ENCODE peak calls at places on chromosomes 4 and X, in eight cellular contexts. F is heart left ventricle, J is GM12864, P is tibial artery, N is HFF-Myc, D is cardiac fibroblast, S is uterus, X is IMR-90. Q is an unnamed sample.

GRCh38 chr4:152464030-152464823 is 71.7 kb downstream of the FBXW7 start:
- DNase-seq in P (no peak), D (no peak), F (no peak), J (no peak), X (no peak), S (no peak), N (no peak), Q (no peak)

GRCh38 chr4:145061325-145061920 is 36.6 kb downstream of the ANAPC10 start:
- DNase-seq in F (no peak), P (no peak), S (no peak), D (peak), N (peak), X (peak), J (peak), Q (no peak)

GRCh38 chrX:74923942-74924448 is 1.3 kb downstream of the NEXMIF start:
- DNase-seq in P (peak), X (no peak), D (no peak), F (no peak), J (no peak), S (peak), N (no peak), Q (no peak)

GRCh38 chrX:131262200-131262599 is 26.9 kb downstream of the IGSF1 start:
- DNase-seq in X (no peak), D (no peak), J (no peak), N (no peak), S (no peak), P (no peak), F (no peak), Q (no peak)

GRCh38 chr4:42654606-42655005 is 2.3 kb downstream of the ATP8A1 start:
- DNase-seq in N (no peak), S (peak), J (no peak), D (peak), X (peak), F (peak), P (no peak), Q (no peak)

GRCh38 chr4:82900016-82900334 is 560 bp upstream of the THAP9 start:
- DNase-seq in D (no peak), S (no peak), F (no peak), X (peak), N (no peak), J (no peak), P (no peak), Q (no peak)

GRCh38 chrX:150688911-150689451 is 4.2 kb upstream of the MTMR1 start:
- DNase-seq in D (peak), J (no peak), S (no peak), N (peak), P (no peak), F (no peak), X (peak), Q (peak)

GRCh38 chr4:7103031-7103598 is 35.3 kb upstream of the GRPEL1 start:
- DNase-seq in D (peak), J (peak), X (peak), P (peak), N (no peak), F (peak), S (peak), Q (no peak)

GRCh38 chr4:41334182-41334581 is 77.5 kb downstream of the UCHL1 start:
- DNase-seq in J (no peak), N (no peak), X (no peak), F (no peak), S (no peak), D (no peak), P (no peak), Q (no peak)

GRCh38 chrX:12307961-12308360 is 169.7 kb downstream of the FRMPD4 start:
- DNase-seq in P (no peak), J (no peak), F (no peak), X (no peak), D (no peak), S (no peak), N (no peak), Q (no peak)

GRCh38 chr4:118018381-118018780 is 15.9 kb upstream of the NDST3 start:
- DNase-seq in N (no peak), D (no peak), F (no peak), X (no peak), J (no peak), S (no peak), P (no peak), Q (no peak)

GRCh38 chr4:61572160-61572559 is 372.0 kb downstream of the ADGRL3 start:
- DNase-seq in X (peak), N (no peak), J (no peak), P (no peak), D (peak), F (no peak), S (no peak), Q (no peak)

GRCh38 chr4:986949-987688 is at the start of gene IDUA:
- DNase-seq in D (peak), X (peak), F (peak), J (no peak), P (peak), N (no peak), S (peak), Q (no peak)

GRCh38 chr4:982814-983213 is 4.0 kb upstream of the IDUA start:
- DNase-seq in N (no peak), X (no peak), P (no peak), S (no peak), D (no peak), F (no peak), J (no peak), Q (no peak)

GRCh38 chr4:986428-986948 is 356 bp upstream of the IDUA start:
- DNase-seq in P (no peak), F (no peak), J (no peak), S (no peak), N (no peak), D (peak), X (no peak), Q (no peak)

GRCh38 chr4:984336-985054 is 2.3 kb upstream of the IDUA start:
- DNase-seq in S (no peak), P (no peak), F (no peak), N (no peak), D (no peak), X (no peak), J (no peak), Q (no peak)

DNA sequence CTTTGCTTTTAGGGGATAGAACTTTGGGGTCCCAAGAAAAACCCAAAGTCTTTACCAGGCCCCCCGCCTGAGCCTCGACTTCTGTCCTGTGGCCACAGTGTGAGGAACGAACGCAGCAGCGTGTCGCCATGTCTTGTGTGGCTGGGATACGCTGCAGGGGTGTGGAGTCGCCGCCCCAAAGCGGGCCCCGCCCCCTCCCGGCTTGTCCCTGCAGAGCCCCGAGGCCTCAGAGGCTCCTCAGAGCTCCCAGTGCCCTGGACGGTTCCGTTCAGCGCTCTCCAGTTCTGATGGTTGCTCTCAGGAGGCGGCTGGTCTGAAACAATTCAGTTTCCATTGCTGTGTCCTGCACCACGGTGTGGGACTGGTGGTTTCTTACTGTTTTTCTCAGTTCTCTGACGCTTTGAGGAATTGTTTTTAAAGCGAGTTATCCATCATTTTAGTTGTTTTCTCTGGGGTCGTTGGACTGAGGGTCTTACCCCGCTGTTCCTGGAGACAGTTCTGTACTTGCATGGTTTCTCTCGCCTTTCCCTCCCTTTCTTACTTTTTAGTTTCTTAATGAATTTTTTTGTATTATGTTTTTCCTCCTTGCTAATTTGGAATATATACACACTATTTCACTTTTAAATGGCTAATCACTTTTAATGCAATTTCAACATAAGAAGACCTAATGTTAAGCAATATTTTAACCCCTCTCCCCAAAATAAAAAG is 1.6 kb upstream of the IDUA start:
- DNase-seq in D (peak), S (no peak), F (peak), J (no peak), P (no peak), N (no peak), X (no peak), Q (no peak)
- H3K4me3 ChIP-seq in D (no peak), S (no peak), F (no peak), J (no peak), P (peak), N (no peak), X (peak), Q (peak)

DNA sequence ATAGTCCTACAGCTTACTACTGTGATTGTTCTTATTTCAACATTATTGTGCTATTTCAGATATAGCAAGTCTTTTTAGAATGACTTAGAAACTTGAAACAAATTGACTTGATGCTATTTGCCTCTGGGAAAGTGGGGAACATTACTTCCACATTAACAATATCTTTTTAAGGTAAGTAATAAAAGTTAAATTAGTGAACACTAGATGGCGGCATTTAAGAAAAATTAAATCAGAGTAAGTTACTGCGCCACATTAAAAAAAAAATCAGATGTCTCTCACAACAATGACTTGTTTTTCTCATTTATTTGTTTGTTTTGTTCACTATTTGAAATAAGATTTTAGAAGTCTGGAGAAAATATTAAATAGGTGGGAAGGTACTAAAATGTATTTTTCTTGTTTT is 1026.9 kb upstream of the SLIT2 start:
- DNase-seq in D (peak), S (no peak), J (no peak), X (peak), P (no peak), N (peak), F (no peak), Q (peak)
- TF ChIP-seq CTCF in D (no peak), S (peak), J (no peak), X (peak), P (peak), N (peak), F (peak), Q (peak)

GRCh38 chrX:51459125-51459524 is 37.3 kb downstream of the NUDT11 start:
- DNase-seq in J (peak), S (no peak), D (peak), X (peak), P (no peak), F (no peak), N (no peak), Q (no peak)

GRCh38 chrX:51456814-51457213 is 39.6 kb downstream of the NUDT11 start:
- DNase-seq in X (no peak), S (no peak), N (no peak), F (no peak), P (no peak), J (no peak), D (peak), Q (no peak)

GRCh38 chrX:51461053-51462050 is 35.0 kb downstream of the NUDT11 start:
- DNase-seq in F (no peak), N (no peak), D (peak), S (peak), P (no peak), X (peak), J (peak), Q (no peak)

GRCh38 chrX:51456246-51456645 is 40.1 kb downstream of the NUDT11 start:
- DNase-seq in S (no peak), X (no peak), P (no peak), F (no peak), N (no peak), D (no peak), J (no peak), Q (no peak)
- H3K4me3 ChIP-seq in S (no peak), X (no peak), P (no peak), F (no peak), N (no peak), D (no peak), J (no peak), Q (no peak)

DNA sequence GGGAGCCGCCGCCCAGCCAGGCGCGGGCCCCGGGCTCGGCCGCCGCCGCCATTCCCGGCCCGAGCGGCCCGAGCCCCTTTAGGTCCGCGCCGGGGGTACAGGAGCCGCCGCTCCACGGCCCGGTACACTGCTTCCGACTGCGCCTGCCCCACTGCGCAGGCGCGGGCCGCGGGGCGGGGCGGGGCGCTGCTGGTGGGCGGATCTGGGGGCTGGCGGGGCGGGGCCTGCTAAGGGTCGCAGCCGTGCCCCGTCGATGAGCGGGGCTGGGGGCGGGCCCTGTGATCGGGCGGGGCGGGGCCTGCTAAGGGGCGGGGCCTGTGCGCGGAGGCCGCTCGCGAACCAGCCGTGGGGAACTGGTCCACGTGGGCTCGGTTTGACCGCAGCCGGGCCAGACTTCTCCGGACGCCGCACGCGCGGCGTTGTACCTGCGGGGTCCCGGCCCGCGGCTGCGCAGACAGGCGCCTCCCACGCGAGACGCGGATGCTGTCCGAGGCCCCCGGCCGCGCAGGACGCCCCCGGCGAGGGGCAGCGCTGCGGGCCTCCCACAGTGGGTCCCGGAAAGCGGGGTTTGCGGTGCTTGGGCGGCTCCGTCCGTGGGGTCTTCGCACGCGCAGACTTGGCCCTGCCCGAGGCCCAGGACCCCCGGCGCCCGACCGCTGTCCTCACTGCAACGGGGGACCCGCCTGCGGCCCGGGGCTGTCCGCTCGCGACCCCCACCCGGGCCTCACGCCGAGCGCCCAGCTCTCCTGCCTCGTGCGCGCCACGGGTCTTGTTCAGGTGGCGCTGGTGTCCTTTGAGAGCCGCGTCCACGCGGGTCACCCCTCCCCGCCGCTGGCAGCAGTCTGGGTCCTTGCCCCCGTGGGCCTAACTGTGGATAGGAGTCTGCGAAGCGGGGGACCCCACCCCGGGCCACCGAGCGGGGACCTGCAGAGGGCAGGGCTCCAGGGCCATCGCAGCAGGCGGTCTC is at the start of gene DGKQ:
- DNase-seq in J (no peak), X (peak), D (peak), F (peak), N (no peak), S (peak), P (peak), Q (peak)
- TF ChIP-seq CTCF in J (no peak), X (no peak), D (no peak), F (no peak), N (no peak), S (no peak), P (no peak), Q (no peak)

DNA sequence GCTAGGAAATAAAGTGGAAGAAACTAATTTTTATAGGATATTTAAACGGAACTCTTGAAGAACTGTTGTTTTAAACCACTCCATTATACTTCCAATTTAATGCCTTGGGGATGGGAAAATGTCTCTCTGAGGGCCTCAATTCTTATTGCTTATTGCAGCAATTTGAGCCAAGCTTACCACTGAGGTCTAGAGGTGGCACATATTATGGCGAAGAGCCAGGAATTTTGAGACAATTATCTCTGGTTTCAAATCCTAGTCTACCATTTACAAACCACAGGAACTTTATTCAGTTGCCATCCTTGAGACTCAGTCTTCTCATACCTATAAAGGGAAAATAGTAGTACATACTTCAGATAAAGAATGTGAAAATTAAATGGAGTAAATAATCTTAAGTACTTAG is 953.6 kb upstream of the IGFBP7 start:
- DNase-seq in D (no peak), X (no peak), P (no peak), S (no peak), F (no peak), N (no peak), J (no peak), Q (no peak)
- H3K4me3 ChIP-seq in D (no peak), X (no peak), P (no peak), S (no peak), F (no peak), N (no peak), J (no peak), Q (no peak)

GRCh38 chr4:168074861-168075260 is 17.5 kb upstream of the ANXA10 start:
- DNase-seq in N (no peak), X (no peak), F (no peak), D (no peak), P (no peak), J (no peak), S (no peak), Q (no peak)
- TF ChIP-seq CTCF in N (no peak), X (no peak), F (no peak), D (no peak), P (no peak), J (no peak), S (no peak), Q (no peak)